ENCODE peak calls at places on chromosome 10, in seven cellular contexts. H, J, B, T, K, I and P are unnamed samples.

GRCh38 chr10:48800283-48800675 is 115.6 kb downstream of the WDFY4 start:
- DNase-seq in H (no peak), J (no peak), B (no peak), T (no peak), K (no peak), I (no peak), P (no peak)

GRCh38 chr10:89553064-89553734 is 17.8 kb upstream of the SLC16A12 start:
- DNase-seq in H (no peak), J (no peak), B (peak), T (peak), K (no peak), I (peak), P (peak)

GRCh38 chr10:62653254-62653653 is 151.3 kb upstream of the ADO start:
- DNase-seq in H (no peak), J (no peak), B (no peak), T (no peak), K (no peak), I (no peak), P (no peak)

GRCh38 chr10:43962346-43963191 is 313.9 kb upstream of the ZNF32 start:
- DNase-seq in H (no peak), J (no peak), B (no peak), T (peak), K (no peak), I (peak), P (peak)

GRCh38 chr10:31096161-31096560 is 64.5 kb upstream of the ZNF438 start:
- DNase-seq in H (no peak), J (no peak), B (no peak), T (no peak), K (no peak), I (no peak), P (no peak)

GRCh38 chr10:124911124-124912051 is 30.5 kb upstream of the ZRANB1 start:
- DNase-seq in H (no peak), J (no peak), B (no peak), T (peak), K (no peak), I (peak), P (no peak)

GRCh38 chr10:80196270-80196949 is 8.9 kb downstream of the ANXA11 start:
- DNase-seq in H (peak), J (no peak), B (peak), T (peak), K (peak), I (no peak), P (no peak)

GRCh38 chr10:18565006-18565405 is 86.4 kb downstream of the NSUN6 start:
- DNase-seq in H (no peak), J (no peak), B (no peak), T (no peak), K (no peak), I (no peak), P (no peak)

GRCh38 chr10:130121486-130122079 is 11.0 kb upstream of the C10orf143 start:
- DNase-seq in H (no peak), J (no peak), B (no peak), T (no peak), K (no peak), I (no peak), P (no peak)

GRCh38 chr10:86071145-86071544 is 295.4 kb downstream of the GRID1 start:
- DNase-seq in H (no peak), J (no peak), B (no peak), T (no peak), K (no peak), I (no peak), P (no peak)

GRCh38 chr10:98038333-98038732 is 7.9 kb upstream of the CRTAC1 start:
- DNase-seq in H (no peak), J (no peak), B (peak), T (no peak), K (peak), I (no peak), P (no peak)

GRCh38 chr10:98039690-98040381 is 9.4 kb upstream of the CRTAC1 start:
- DNase-seq in H (no peak), J (no peak), B (no peak), T (no peak), K (no peak), I (no peak), P (no peak)

GRCh38 chr10:98045785-98046389 is 15.5 kb upstream of the CRTAC1 start:
- DNase-seq in H (no peak), J (no peak), B (peak), T (peak), K (peak), I (no peak), P (peak)

GRCh38 chr10:98047009-98047741 is 16.8 kb upstream of the CRTAC1 start:
- DNase-seq in H (peak), J (no peak), B (no peak), T (no peak), K (no peak), I (no peak), P (no peak)

DNA sequence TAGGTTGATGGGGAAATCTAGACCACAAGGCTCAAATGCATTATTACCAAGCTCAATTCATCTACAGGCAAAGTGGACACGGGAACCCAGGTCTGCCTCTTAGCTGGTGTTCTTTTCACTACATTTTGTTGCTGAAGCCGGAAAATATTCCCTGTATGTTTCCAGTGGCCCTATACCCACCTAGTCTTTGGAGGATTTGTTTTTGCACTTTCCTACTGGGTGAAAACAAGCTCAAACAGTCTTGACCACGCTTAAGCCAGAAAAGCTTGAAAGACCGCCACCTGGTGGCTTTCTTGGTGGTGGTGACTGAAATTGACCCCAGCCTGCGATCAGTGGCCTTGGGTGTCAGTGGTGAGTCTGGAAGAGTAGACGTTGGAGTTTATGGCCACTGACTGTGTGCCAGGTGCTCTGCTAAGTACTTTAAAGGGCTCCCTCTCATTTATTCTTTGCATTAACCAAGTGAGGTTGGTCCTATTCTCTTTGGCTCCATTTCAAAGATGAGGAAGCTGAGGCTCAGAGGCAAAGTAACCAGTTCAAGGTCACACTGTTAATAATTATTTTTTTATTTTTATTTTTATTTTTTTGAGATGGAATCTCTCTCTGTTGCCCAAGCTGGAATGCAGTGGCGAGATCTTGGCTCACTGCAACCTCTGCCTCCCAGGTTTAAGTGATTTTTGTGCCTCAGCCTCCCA is 11.1 kb upstream of the CRTAC1 start:
- DNase-seq in H (no peak), J (no peak), B (peak), T (peak), K (peak), I (no peak), P (peak)
- TF ChIP-seq CTCF in H (peak), J (peak), B (peak), T (peak), K (peak), I (peak), P (peak)

GRCh38 chr10:81309041-81309552 is 565.9 kb upstream of the NRG3 start:
- DNase-seq in H (peak), J (no peak), B (no peak), T (no peak), K (no peak), I (no peak), P (no peak)

GRCh38 chr10:81303656-81304055 is 571.3 kb upstream of the NRG3 start:
- DNase-seq in H (no peak), J (no peak), B (no peak), T (no peak), K (no peak), I (no peak), P (no peak)
- TF ChIP-seq CTCF in H (no peak), J (no peak), B (no peak), T (no peak), K (no peak), I (no peak), P (no peak)

GRCh38 chr10:34737772-34738169 is 77.3 kb downstream of the PARD3 start:
- DNase-seq in H (no peak), J (no peak), B (no peak), T (no peak), K (no peak), I (no peak), P (no peak)
- TF ChIP-seq CTCF in H (no peak), J (no peak), B (no peak), T (no peak), K (no peak), I (no peak), P (no peak)

GRCh38 chr10:75512534-75512933 is 81.1 kb downstream of the LRMDA start:
- DNase-seq in H (no peak), J (no peak), B (peak), T (peak), K (peak), I (no peak), P (no peak)
- TF ChIP-seq CTCF in H (no peak), J (no peak), B (no peak), T (no peak), K (no peak), I (no peak), P (no peak)

GRCh38 chr10:13483073-13483472 is 45.7 kb downstream of the BEND7 start:
- DNase-seq in H (no peak), J (no peak), B (no peak), T (no peak), K (no peak), I (no peak), P (no peak)

GRCh38 chr10:13481690-13482089 is 47.1 kb downstream of the BEND7 start:
- DNase-seq in H (no peak), J (no peak), B (no peak), T (no peak), K (no peak), I (no peak), P (no peak)

GRCh38 chr10:13489035-13489434 is 39.8 kb downstream of the BEND7 start:
- DNase-seq in H (no peak), J (no peak), B (no peak), T (no peak), K (no peak), I (no peak), P (no peak)

GRCh38 chr10:13483951-13484350 is 44.9 kb downstream of the BEND7 start:
- DNase-seq in H (no peak), J (no peak), B (no peak), T (no peak), K (no peak), I (no peak), P (no peak)

DNA sequence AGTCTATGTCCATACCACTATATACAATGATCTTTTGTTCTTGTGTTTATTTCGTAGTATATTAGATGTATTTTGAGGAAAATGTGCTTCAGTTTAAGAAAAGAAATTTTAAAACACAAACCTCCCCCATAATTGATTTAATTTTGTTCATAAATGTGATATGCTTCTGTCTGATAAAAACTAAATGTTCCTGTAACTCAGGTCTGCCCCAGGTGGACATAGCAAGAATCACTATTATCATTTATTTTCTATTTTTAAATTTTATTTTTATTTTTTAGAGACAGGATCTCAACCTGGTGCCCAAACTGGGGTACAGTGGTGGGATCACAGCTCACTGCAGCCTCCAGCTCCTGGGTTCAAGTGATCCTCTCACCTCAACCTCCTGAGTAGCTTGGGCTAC is 43.2 kb downstream of the BEND7 start:
- DNase-seq in H (no peak), J (no peak), B (no peak), T (no peak), K (no peak), I (no peak), P (no peak)
- TF ChIP-seq CTCF in H (no peak), J (peak), B (peak), T (peak), K (no peak), I (peak), P (peak)